ENCODE peak calls at places on chromosomes 1 and 21, in seven cellular contexts. B, I, L, Z, C, H and K are unnamed samples.
A peak's percentile ranks its signal among the peaks of the same experiment; 100 is the strongest.

GRCh38 chr1:46181343-46182260 is 5.3 kb upstream of the P3R3URF start:
- DNase-seq in I (no peak), H (no peak), Z (no peak), L (no peak), B (no peak), C (peak; percentile 59), K (no peak)

GRCh38 chr1:236143104-236143948 is 987 bp downstream of the GPR137B start:
- DNase-seq in H (no peak), I (no peak), Z (peak; percentile 24), B (no peak), C (peak; percentile 57), L (no peak), K (peak; percentile 75)

GRCh38 chr1:202126426-202126825 is 3.7 kb downstream of the GPR37L1 start:
- DNase-seq in L (no peak), Z (no peak), H (no peak), C (no peak), B (no peak), I (no peak), K (no peak)

GRCh38 chr1:186765446-186765845 is 63.3 kb upstream of the PLA2G4A start:
- DNase-seq in I (no peak), L (no peak), B (no peak), H (no peak), C (no peak), Z (no peak), K (no peak)

GRCh38 chr1:6124746-6125365 is 55.3 kb downstream of the CHD5 start:
- DNase-seq in Z (no peak), B (no peak), L (no peak), I (no peak), C (no peak), H (no peak), K (no peak)

GRCh38 chr21:26565105-26565504 is 8.0 kb downstream of the CYYR1 start:
- DNase-seq in I (no peak), B (no peak), C (no peak), H (no peak), L (no peak), Z (no peak), K (no peak)

GRCh38 chr1:203084588-203085527 is 954 bp downstream of the MYOG start:
- DNase-seq in H (no peak), C (no peak), L (no peak), I (no peak), Z (peak; percentile 25), B (no peak), K (peak; percentile 91)

GRCh38 chr1:201531551-201532425 is 7.1 kb upstream of the NAV1 start:
- DNase-seq in I (no peak), Z (no peak), H (no peak), L (peak; percentile 16), C (no peak), B (no peak), K (peak; percentile 35)

GRCh38 chr1:62228139-62228882 is 33.7 kb downstream of the L1TD1 start:
- DNase-seq in I (no peak), L (no peak), C (no peak), Z (no peak), H (no peak), B (no peak), K (no peak)

GRCh38 chr1:245173446-245174178 is 18.8 kb downstream of the KIF26B start:
- DNase-seq in L (no peak), B (no peak), I (no peak), H (no peak), Z (no peak), C (peak; percentile 44), K (no peak)

GRCh38 chr1:19517017-19517416 is 31.7 kb upstream of the CAPZB start:
- DNase-seq in B (no peak), I (no peak), Z (no peak), H (no peak), L (no peak), C (no peak), K (no peak)

GRCh38 chr21:43938751-43939442 is 73.2 kb upstream of the TRAPPC10 start:
- DNase-seq in Z (peak; percentile 75), C (peak; percentile 52), B (no peak), L (peak; percentile 83), H (peak; percentile 87), I (peak; percentile 84), K (peak; percentile 96)

GRCh38 chr1:115647507-115647906 is 5.7 kb downstream of the VANGL1 start:
- DNase-seq in B (no peak), C (no peak), L (no peak), Z (no peak), I (no peak), H (no peak), K (no peak)

GRCh38 chr1:203660931-203661484 is 34.4 kb downstream of the ATP2B4 start:
- DNase-seq in C (no peak), Z (no peak), H (no peak), I (no peak), B (no peak), L (no peak), K (no peak)

GRCh38 chr1:206686486-206687249 is 2.0 kb downstream of the MAPKAPK2 start:
- DNase-seq in I (no peak), L (no peak), B (no peak), Z (no peak), H (no peak), C (no peak), K (peak; percentile 63)

GRCh38 chr1:183218039-183218618 is 32.1 kb downstream of the LAMC2 start:
- DNase-seq in I (no peak), H (no peak), L (peak; percentile 33), C (no peak), Z (no peak), B (no peak), K (no peak)

GRCh38 chr1:100969336-100969735 is 56.2 kb downstream of the DPH5 start:
- DNase-seq in Z (no peak), I (no peak), L (no peak), C (no peak), H (no peak), B (no peak), K (no peak)

GRCh38 chr1:40014253-40014706 is 26.2 kb upstream of the CAP1 start:
- DNase-seq in L (no peak), Z (no peak), H (no peak), C (no peak), B (no peak), I (no peak), K (no peak)

GRCh38 chr1:1001631-1002300 is 1.9 kb upstream of the HES4 start:
- DNase-seq in H (peak; percentile 42), L (peak; percentile 74), Z (peak; percentile 78), B (no peak), C (peak; percentile 53), I (peak; percentile 52), K (no peak)

GRCh38 chr1:189336115-189337100 is 1141.3 kb downstream of the BRINP3 start:
- DNase-seq in I (no peak), H (no peak), B (no peak), L (no peak), Z (no peak), C (no peak), K (no peak)

GRCh38 chr1:239262538-239262937 is 123.8 kb upstream of the CHRM3 start:
- DNase-seq in Z (no peak), B (no peak), C (no peak), L (no peak), I (no peak), H (no peak), K (no peak)

GRCh38 chr1:26627959-26628358 is 67.9 kb upstream of the ARID1A start:
- DNase-seq in I (no peak), L (no peak), Z (no peak), B (no peak), H (no peak), C (no peak), K (peak; percentile 46)

GRCh38 chr1:223430221-223430620 is 37.0 kb downstream of the CCDC185 start:
- DNase-seq in L (no peak), B (no peak), Z (no peak), I (no peak), C (no peak), H (no peak), K (no peak)

GRCh38 chr1:211553549-211553948 is 25.4 kb downstream of the SLC30A1 start:
- DNase-seq in C (no peak), H (no peak), Z (no peak), L (no peak), I (no peak), B (no peak), K (no peak)

GRCh38 chr1:162117039-162117816 is 47.7 kb downstream of the NOS1AP start:
- DNase-seq in L (peak; percentile 44), H (no peak), B (no peak), C (no peak), Z (no peak), I (no peak), K (no peak)

GRCh38 chr1:233082778-233083550 is 132.6 kb downstream of the NTPCR start:
- DNase-seq in C (no peak), L (no peak), Z (no peak), B (no peak), H (no peak), I (no peak), K (no peak)

GRCh38 chr1:232221790-232222499 is 408.0 kb downstream of the SIPA1L2 start:
- DNase-seq in B (no peak), I (no peak), H (no peak), C (peak; percentile 77), L (no peak), Z (no peak), K (no peak)

GRCh38 chr1:20732071-20732587 is 374 bp downstream of the SH2D5 start:
- DNase-seq in Z (peak; percentile 90), C (peak; percentile 54), I (no peak), B (no peak), L (peak; percentile 79), H (peak; percentile 34), K (peak; percentile 74)

GRCh38 chr1:208597571-208597970 is 353.4 kb upstream of the PLXNA2 start:
- DNase-seq in C (no peak), I (no peak), L (no peak), H (no peak), Z (no peak), B (no peak), K (no peak)

GRCh38 chr1:239539856-239540255 is 153.5 kb downstream of the CHRM3 start:
- DNase-seq in C (no peak), Z (no peak), B (no peak), H (no peak), I (no peak), L (no peak), K (no peak)

GRCh38 chr1:110355321-110355720 is 16.1 kb downstream of the RBM15 start:
- DNase-seq in I (no peak), C (no peak), H (no peak), Z (no peak), B (no peak), L (no peak), K (peak; percentile 38)

GRCh38 chr1:8911416-8912309 is 33.2 kb upstream of the ENO1 start:
- DNase-seq in Z (no peak), C (no peak), B (no peak), H (no peak), I (no peak), L (no peak), K (no peak)

GRCh38 chr1:95655321-95656020 is 421.5 kb downstream of the RWDD3 start:
- DNase-seq in L (peak; percentile 60), B (no peak), C (no peak), I (no peak), Z (no peak), H (no peak), K (no peak)

GRCh38 chr1:234607091-234608025 is 2.6 kb downstream of the IRF2BP2 start:
- DNase-seq in I (no peak), H (no peak), Z (peak; percentile 60), C (peak; percentile 43), L (peak; percentile 68), B (no peak), K (no peak)